ENCODE peak calls at places on chromosomes 6 and 20, in four cellular contexts. One of them, this sample, is unnamed.

GRCh38 chr20:841568-842546 is 8.3 kb downstream of the FAM110A start:
- DNase-seq in CD4-positive, alpha-beta T cell: no peak
- DNase-seq in choroid plexus epithelial cell: no peak
- DNase-seq in fibroblast of mammary gland: no peak
- DNase-seq in this sample: no peak

GRCh38 chr20:20202793-20203192 is 150.5 kb downstream of the CFAP61 start:
- DNase-seq in CD4-positive, alpha-beta T cell: no peak
- DNase-seq in choroid plexus epithelial cell: no peak
- DNase-seq in fibroblast of mammary gland: no peak
- DNase-seq in this sample: no peak

GRCh38 chr20:19491241-19491640 is 266.8 kb upstream of the RIN2 start:
- DNase-seq in CD4-positive, alpha-beta T cell: no peak
- DNase-seq in choroid plexus epithelial cell: no peak
- DNase-seq in fibroblast of mammary gland: no peak
- DNase-seq in this sample: no peak

GRCh38 chr6:170378502-170378901 is 71.9 kb downstream of the FAM120B start:
- DNase-seq in CD4-positive, alpha-beta T cell: no peak
- DNase-seq in choroid plexus epithelial cell: no peak
- DNase-seq in fibroblast of mammary gland: no peak
- DNase-seq in this sample: no peak

GRCh38 chr6:4586469-4586859 is 189.7 kb upstream of the CDYL start:
- DNase-seq in CD4-positive, alpha-beta T cell: no peak
- DNase-seq in choroid plexus epithelial cell: no peak
- DNase-seq in fibroblast of mammary gland: no peak
- DNase-seq in this sample: no peak

GRCh38 chr6:117483004-117483644 is 650 bp downstream of the DCBLD1 start:
- DNase-seq in CD4-positive, alpha-beta T cell: no peak
- DNase-seq in choroid plexus epithelial cell: peak
- DNase-seq in fibroblast of mammary gland: peak
- DNase-seq in this sample: no peak

GRCh38 chr6:124857746-124858145 is 104.5 kb upstream of the RNF217 start:
- DNase-seq in CD4-positive, alpha-beta T cell: no peak
- DNase-seq in choroid plexus epithelial cell: no peak
- DNase-seq in fibroblast of mammary gland: no peak
- DNase-seq in this sample: no peak

GRCh38 chr6:35317483-35318199 is 20.0 kb downstream of the DEF6 start:
- DNase-seq in CD4-positive, alpha-beta T cell: no peak
- DNase-seq in choroid plexus epithelial cell: no peak
- DNase-seq in fibroblast of mammary gland: no peak
- DNase-seq in this sample: no peak

GRCh38 chr6:44925100-44925739 is 402.9 kb upstream of the RUNX2 start:
- DNase-seq in CD4-positive, alpha-beta T cell: no peak
- DNase-seq in choroid plexus epithelial cell: peak
- DNase-seq in fibroblast of mammary gland: peak
- DNase-seq in this sample: no peak

GRCh38 chr6:2875840-2876207 is 27.3 kb downstream of the SERPINB9 start:
- DNase-seq in CD4-positive, alpha-beta T cell: peak
- DNase-seq in choroid plexus epithelial cell: peak
- DNase-seq in fibroblast of mammary gland: no peak
- DNase-seq in this sample: no peak

GRCh38 chr20:50506270-50506579 is 4.0 kb upstream of the PTPN1 start:
- DNase-seq in CD4-positive, alpha-beta T cell: no peak
- DNase-seq in choroid plexus epithelial cell: no peak
- DNase-seq in fibroblast of mammary gland: no peak
- DNase-seq in this sample: no peak
- TF ChIP-seq CTCF in CD4-positive, alpha-beta T cell: no peak
- TF ChIP-seq CTCF in choroid plexus epithelial cell: peak
- TF ChIP-seq CTCF in fibroblast of mammary gland: peak
- TF ChIP-seq CTCF in this sample: peak

GRCh38 chr20:40961176-40961575 is 67.4 kb upstream of the TOP1 start:
- DNase-seq in CD4-positive, alpha-beta T cell: no peak
- DNase-seq in choroid plexus epithelial cell: no peak
- DNase-seq in fibroblast of mammary gland: no peak
- DNase-seq in this sample: no peak
- TF ChIP-seq CTCF in CD4-positive, alpha-beta T cell: no peak
- TF ChIP-seq CTCF in choroid plexus epithelial cell: no peak
- TF ChIP-seq CTCF in fibroblast of mammary gland: no peak
- TF ChIP-seq CTCF in this sample: no peak

GRCh38 chr6:41036601-41037000 is 2.4 kb downstream of the UNC5CL start:
- DNase-seq in CD4-positive, alpha-beta T cell: no peak
- DNase-seq in choroid plexus epithelial cell: no peak
- DNase-seq in fibroblast of mammary gland: no peak
- DNase-seq in this sample: no peak

GRCh38 chr6:41040101-41040910 is 1.3 kb upstream of the UNC5CL start:
- DNase-seq in CD4-positive, alpha-beta T cell: no peak
- DNase-seq in choroid plexus epithelial cell: peak
- DNase-seq in fibroblast of mammary gland: peak
- DNase-seq in this sample: no peak

GRCh38 chr6:41036188-41036587 is 2.8 kb downstream of the UNC5CL start:
- DNase-seq in CD4-positive, alpha-beta T cell: no peak
- DNase-seq in choroid plexus epithelial cell: no peak
- DNase-seq in fibroblast of mammary gland: no peak
- DNase-seq in this sample: no peak

GRCh38 chr6:41039060-41039998 is at the start of gene UNC5CL:
- DNase-seq in CD4-positive, alpha-beta T cell: peak
- DNase-seq in choroid plexus epithelial cell: peak
- DNase-seq in fibroblast of mammary gland: peak
- DNase-seq in this sample: no peak

GRCh38 chr6:41037107-41037900 is 1.7 kb downstream of the UNC5CL start:
- DNase-seq in CD4-positive, alpha-beta T cell: no peak
- DNase-seq in choroid plexus epithelial cell: no peak
- DNase-seq in fibroblast of mammary gland: peak
- DNase-seq in this sample: no peak
- TF ChIP-seq CTCF in CD4-positive, alpha-beta T cell: no peak
- TF ChIP-seq CTCF in choroid plexus epithelial cell: no peak
- TF ChIP-seq CTCF in fibroblast of mammary gland: no peak
- TF ChIP-seq CTCF in this sample: no peak

GRCh38 chr6:12290490-12290820 is 294 bp downstream of the EDN1 start:
- DNase-seq in CD4-positive, alpha-beta T cell: no peak
- DNase-seq in choroid plexus epithelial cell: no peak
- DNase-seq in fibroblast of mammary gland: no peak
- DNase-seq in this sample: no peak
- TF ChIP-seq CTCF in CD4-positive, alpha-beta T cell: no peak
- TF ChIP-seq CTCF in choroid plexus epithelial cell: no peak
- TF ChIP-seq CTCF in fibroblast of mammary gland: no peak
- TF ChIP-seq CTCF in this sample: no peak

DNA sequence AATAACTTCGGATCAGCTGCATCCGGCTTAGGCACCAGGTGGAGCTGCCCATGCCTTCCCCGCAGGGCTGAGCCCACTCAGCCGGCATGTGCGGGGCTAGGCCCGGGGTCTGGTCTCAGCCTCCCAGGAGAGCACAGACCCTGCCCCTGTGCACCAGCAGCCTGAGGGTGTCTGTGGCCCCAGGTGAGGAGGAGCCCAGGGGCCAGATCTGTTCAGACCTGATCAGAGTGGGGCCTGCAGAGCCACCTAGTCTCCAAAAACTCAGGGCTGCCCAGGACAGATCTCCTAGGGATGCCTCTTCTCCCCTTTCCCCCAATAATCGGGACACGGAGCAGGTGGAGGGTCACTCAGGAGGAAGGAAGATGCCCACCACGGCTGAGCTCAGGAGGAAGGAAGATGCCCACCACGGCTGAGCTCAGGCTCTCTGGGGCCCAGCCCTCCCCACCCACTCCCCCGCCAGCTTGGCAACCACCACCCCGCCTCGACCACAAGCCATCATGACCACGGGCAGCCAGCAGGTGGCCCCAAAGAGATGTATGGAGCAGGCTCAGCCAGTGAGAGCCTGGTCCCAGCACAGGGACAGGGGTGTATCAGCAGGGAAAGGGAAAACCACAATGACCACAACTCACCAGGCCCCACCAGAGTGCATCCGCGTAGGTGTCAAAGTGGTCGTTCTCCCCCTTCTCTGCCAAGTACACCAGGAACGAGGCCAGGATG is 30.5 kb downstream of the KCNQ2 start:
- DNase-seq in CD4-positive, alpha-beta T cell: peak
- DNase-seq in choroid plexus epithelial cell: peak
- DNase-seq in fibroblast of mammary gland: peak
- DNase-seq in this sample: no peak
- TF ChIP-seq CTCF in CD4-positive, alpha-beta T cell: peak
- TF ChIP-seq CTCF in choroid plexus epithelial cell: peak
- TF ChIP-seq CTCF in fibroblast of mammary gland: peak
- TF ChIP-seq CTCF in this sample: peak

This sample was measured in D721Med.